ENCODE peak calls at places on chromosomes 3 and 15, in seven cellular contexts. A is Panc1; O is stomach; J is upper lobe of right lung; X is GM23248; N is effector memory CD4-positive, alpha-beta T cell; T is A549. R is an unnamed sample. For H3K4me1, the result is how much of the 10 kb centered on the place peaks cover.

GRCh38 chr3:123284399-123285010 is 82.8 kb downstream of the SEC22A start:
- DNase-seq in A (no peak), O (no peak), J (no peak), X (no peak), N (no peak), T (no peak), R (no peak)

GRCh38 chr3:159451067-159451466 is 537.6 kb upstream of the IL12A start:
- DNase-seq in A (no peak), O (no peak), J (no peak), X (peak), N (no peak), T (no peak), R (no peak)

GRCh38 chr3:170528731-170529130 is 57.1 kb downstream of the SLC7A14 start:
- DNase-seq in A (no peak), O (no peak), J (no peak), X (no peak), N (no peak), T (no peak), R (no peak)

GRCh38 chr15:101058735-101059134 is 139.6 kb downstream of the LRRK1 start:
- DNase-seq in A (no peak), O (peak), J (no peak), X (no peak), N (no peak), T (no peak), R (no peak)

GRCh38 chr3:128854382-128854939 is 25.0 kb upstream of the ACAD9 start:
- DNase-seq in A (no peak), O (no peak), J (no peak), X (no peak), N (no peak), T (no peak), R (no peak)

GRCh38 chr15:49155834-49156627 is 632 bp upstream of the COPS2 start:
- DNase-seq in A (no peak), O (no peak), J (no peak), X (peak), N (no peak), T (no peak), R (no peak)

GRCh38 chr3:23172059-23172458 is 31.1 kb upstream of the UBE2E2 start:
- DNase-seq in A (no peak), O (no peak), J (no peak), X (no peak), N (no peak), T (no peak), R (no peak)

GRCh38 chr3:158106773-158107461 is 697 bp upstream of the SHOX2 start:
- DNase-seq in A (no peak), O (no peak), J (no peak), X (peak), N (no peak), T (peak), R (no peak)

GRCh38 chr15:75661041-75661778 is 13.5 kb downstream of the SNX33 start:
- DNase-seq in A (no peak), O (peak), J (peak), X (peak), N (no peak), T (peak), R (no peak)

GRCh38 chr3:111690242-111690641 is 95.1 kb upstream of the ZBED2 start:
- DNase-seq in A (no peak), O (no peak), J (no peak), X (peak), N (no peak), T (no peak), R (no peak)

GRCh38 chr3:4532535-4533112 is 39.5 kb downstream of the ITPR1 start:
- DNase-seq in A (no peak), O (no peak), J (no peak), X (no peak), N (no peak), T (no peak), R (no peak)

GRCh38 chr3:197597335-197597734 is 41.6 kb upstream of the BDH1 start:
- DNase-seq in A (no peak), O (no peak), J (no peak), X (no peak), N (no peak), T (no peak), R (no peak)

GRCh38 chr15:78977091-78977571 is 32.3 kb upstream of the CTSH start:
- DNase-seq in A (no peak), O (no peak), J (no peak), X (no peak), N (no peak), T (no peak), R (no peak)

GRCh38 chr3:157176108-157176507 is 16.2 kb upstream of the CCNL1 start:
- DNase-seq in A (no peak), O (no peak), J (no peak), X (peak), N (no peak), T (no peak), R (no peak)

GRCh38 chr15:82231842-82232241 is 30.7 kb downstream of the EFL1 start:
- DNase-seq in A (no peak), O (no peak), J (no peak), X (no peak), N (no peak), T (no peak), R (no peak)

GRCh38 chr3:5186854-5187151 is 704 bp upstream of the EDEM1 start:
- DNase-seq in A (no peak), O (no peak), J (no peak), X (peak), N (no peak), T (no peak), R (no peak)

GRCh38 chr3:58009026-58009748 is 965 bp downstream of the FLNB start:
- DNase-seq in A (no peak), O (peak), J (peak), X (peak), N (no peak), T (no peak), R (peak)

GRCh38 chr3:124044961-124045360 is 53.0 kb upstream of the ROPN1 start:
- DNase-seq in A (no peak), O (no peak), J (no peak), X (no peak), N (no peak), T (no peak), R (no peak)

GRCh38 chr15:36594556-36595090 is 15.2 kb downstream of the CDIN1 start:
- DNase-seq in A (no peak), O (no peak), J (no peak), X (no peak), N (no peak), T (no peak), R (no peak)

GRCh38 chr15:89167267-89168176 is 53.9 kb downstream of the RLBP1 start:
- DNase-seq in A (peak), O (peak), J (no peak), X (peak), N (no peak), T (peak), R (no peak)

GRCh38 chr3:147921044-147921443 is 511.9 kb downstream of the ZIC1 start:
- DNase-seq in A (no peak), O (no peak), J (no peak), X (peak), N (no peak), T (no peak), R (no peak)

GRCh38 chr3:99686955-99687612 is 48.7 kb downstream of the COL8A1 start:
- DNase-seq in A (peak), O (peak), J (peak), X (peak), N (no peak), T (peak), R (peak)

GRCh38 chr3:43214616-43215015 is 71.7 kb upstream of the SNRK start:
- DNase-seq in A (no peak), O (no peak), J (no peak), X (peak), N (no peak), T (no peak), R (no peak)

GRCh38 chr3:172094621-172095557 is 55.5 kb downstream of the FNDC3B start:
- DNase-seq in A (no peak), O (no peak), J (no peak), X (peak), N (no peak), T (no peak), R (no peak)

GRCh38 chr3:72818915-72819314 is 29.3 kb downstream of the SHQ1 start:
- DNase-seq in A (no peak), O (no peak), J (no peak), X (peak), N (no peak), T (no peak), R (no peak)

GRCh38 chr15:87347806-87348515 is 908.6 kb downstream of the NTRK3 start:
- DNase-seq in A (no peak), O (no peak), J (no peak), X (no peak), N (no peak), T (no peak), R (no peak)

GRCh38 chr15:51281368-51281967 is 56.9 kb downstream of the CYP19A1 start:
- DNase-seq in A (no peak), O (peak), J (peak), X (peak), N (no peak), T (peak), R (no peak)

GRCh38 chr3:52429779-52430415 is 15.0 kb downstream of the SEMA3G start:
- DNase-seq in A (no peak), O (no peak), J (peak), X (no peak), N (no peak), T (no peak), R (no peak)

DNA sequence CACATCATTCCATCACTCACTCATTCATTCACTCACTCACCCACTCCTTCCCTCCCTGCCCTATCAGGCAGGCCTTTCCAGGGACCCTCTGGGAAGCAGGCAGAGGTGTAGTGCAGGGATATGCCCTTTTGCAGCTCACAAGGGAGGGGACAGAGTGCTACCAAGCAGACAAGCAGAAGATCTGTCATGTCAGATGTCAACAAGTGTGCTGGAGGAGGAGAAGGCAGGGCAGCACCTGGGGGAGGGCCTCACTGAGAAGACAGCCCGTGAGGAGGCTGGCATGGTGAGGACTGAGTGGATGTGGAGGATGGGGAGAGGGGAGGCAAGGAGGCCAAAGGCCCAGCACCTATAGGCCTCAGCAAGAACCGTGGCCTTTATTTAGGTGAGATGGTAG is 15.3 kb downstream of the ABTB1 start:
- DNase-seq in A (no peak), O (no peak), J (no peak), X (no peak), N (no peak), T (no peak), R (no peak)
- H3K4me1 ChIP-seq in A (under half), O (under half), J (under half), X (under half), N (under half), T (under half), R (under half)

GRCh38 chr3:65685621-65686020 is 353.1 kb downstream of the MAGI1 start:
- DNase-seq in A (no peak), O (no peak), J (no peak), X (peak), N (no peak), T (no peak), R (no peak)
- H3K27ac ChIP-seq in A (no peak), O (no peak), J (no peak), X (no peak), N (no peak), T (no peak), R (no peak)

DNA sequence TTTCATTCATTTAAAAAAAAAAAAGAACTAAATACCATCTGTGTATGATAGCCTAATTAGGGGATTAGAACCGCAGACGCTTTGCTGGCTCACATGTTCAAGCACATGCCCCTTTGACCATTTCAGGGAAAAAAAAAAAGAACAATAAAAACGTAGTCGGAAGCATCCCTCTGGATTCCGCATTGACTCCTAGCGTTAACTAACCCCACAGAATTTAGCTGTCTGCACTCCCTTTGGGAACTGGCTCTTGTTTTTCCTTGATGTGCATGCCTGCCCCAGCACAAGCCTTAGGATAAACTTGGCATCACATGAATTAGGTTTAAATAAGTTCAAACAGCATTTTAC is 888.3 kb downstream of the ROBO1 start:
- DNase-seq in A (no peak), O (no peak), J (no peak), X (no peak), N (no peak), T (no peak), R (no peak)
- H3K4me1 ChIP-seq in A (under half), O (under half), J (under half), X (half or more), N (under half), T (under half), R (under half)

GRCh38 chr15:99476413-99477222 is 89.2 kb upstream of the MEF2A start:
- DNase-seq in A (peak), O (peak), J (no peak), X (peak), N (no peak), T (peak), R (no peak)

GRCh38 chr15:99472416-99473145 is 93.2 kb upstream of the MEF2A start:
- DNase-seq in A (no peak), O (no peak), J (no peak), X (no peak), N (no peak), T (no peak), R (no peak)

GRCh38 chr15:99474041-99474906 is 91.5 kb upstream of the MEF2A start:
- DNase-seq in A (no peak), O (no peak), J (peak), X (no peak), N (no peak), T (no peak), R (no peak)

GRCh38 chr15:99475754-99476412 is 89.9 kb upstream of the MEF2A start:
- DNase-seq in A (no peak), O (no peak), J (no peak), X (no peak), N (no peak), T (no peak), R (no peak)

DNA sequence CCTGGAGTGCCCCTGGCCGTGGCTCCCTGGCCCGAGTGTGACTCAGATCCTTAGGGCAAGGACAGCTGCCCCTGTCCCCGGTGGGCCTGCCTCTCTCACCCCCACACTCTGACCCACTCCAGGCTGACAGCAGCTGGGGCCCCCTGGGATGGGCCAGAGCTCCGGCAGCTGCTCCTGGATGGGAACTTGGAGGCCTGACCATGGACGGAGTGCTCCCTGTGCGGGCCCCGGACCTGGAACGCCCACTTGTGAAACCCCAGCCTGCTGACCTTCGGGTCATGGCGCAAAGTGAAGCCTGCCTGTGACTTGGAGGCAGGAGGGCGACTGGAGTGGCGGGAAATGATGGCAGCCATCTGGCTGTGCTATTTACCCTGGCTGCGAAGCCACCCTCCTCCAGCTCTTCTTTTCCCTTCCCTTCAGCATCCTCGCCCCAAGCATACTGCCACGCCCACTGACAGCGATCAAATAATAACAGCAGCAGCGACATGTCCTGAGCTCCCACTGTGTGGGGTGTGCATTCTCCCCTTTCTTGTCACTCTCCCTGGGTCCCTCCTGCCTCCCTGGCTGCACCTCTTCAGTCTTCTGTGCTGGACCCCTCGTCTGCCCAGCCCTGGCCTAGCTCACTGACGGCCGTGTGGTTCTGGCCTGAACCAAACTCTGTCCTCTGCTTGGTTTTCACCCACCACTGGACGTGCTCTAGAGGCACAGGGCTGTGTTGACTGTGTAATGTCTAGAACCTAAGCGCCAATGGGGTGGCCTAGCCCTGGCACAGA is 90.6 kb upstream of the MEF2A start:
- DNase-seq in A (no peak), O (no peak), J (no peak), X (no peak), N (no peak), T (no peak), R (no peak)
- H3K27ac ChIP-seq in A (no peak), O (peak), J (peak), X (no peak), N (no peak), T (no peak), R (no peak)

GRCh38 chr3:125141596-125142417 is 70.7 kb downstream of the SLC12A8 start:
- DNase-seq in A (no peak), O (peak), J (peak), X (peak), N (peak), T (no peak), R (peak)
- H3K4me1 ChIP-seq in A (under half), O (under half), J (under half), X (half or more), N (under half), T (under half), R (under half)

GRCh38 chr3:40456940-40457823 is at the start of gene RPL14:
- DNase-seq in A (peak), O (peak), J (peak), X (peak), N (peak), T (peak), R (peak)

GRCh38 chr3:40458473-40458872 is 1.3 kb downstream of the RPL14 start:
- DNase-seq in A (no peak), O (no peak), J (no peak), X (no peak), N (no peak), T (no peak), R (no peak)

GRCh38 chr3:40455328-40455727 is 1.8 kb upstream of the RPL14 start:
- DNase-seq in A (no peak), O (no peak), J (no peak), X (no peak), N (no peak), T (no peak), R (no peak)

GRCh38 chr3:40453933-40454332 is 3.2 kb upstream of the RPL14 start:
- DNase-seq in A (no peak), O (no peak), J (no peak), X (no peak), N (no peak), T (no peak), R (no peak)

GRCh38 chr3:40456279-40456939 is 730 bp upstream of the RPL14 start:
- DNase-seq in A (no peak), O (no peak), J (no peak), X (no peak), N (no peak), T (no peak), R (no peak)
- H3K27ac ChIP-seq in A (peak), O (peak), J (peak), X (peak), N (peak), T (peak), R (peak)

GRCh38 chr3:188198001-188198400 is 44.0 kb downstream of the LPP start:
- DNase-seq in A (no peak), O (no peak), J (no peak), X (no peak), N (no peak), T (no peak), R (no peak)
- H3K4me1 ChIP-seq in A (under half), O (under half), J (under half), X (under half), N (under half), T (under half), R (under half)

DNA sequence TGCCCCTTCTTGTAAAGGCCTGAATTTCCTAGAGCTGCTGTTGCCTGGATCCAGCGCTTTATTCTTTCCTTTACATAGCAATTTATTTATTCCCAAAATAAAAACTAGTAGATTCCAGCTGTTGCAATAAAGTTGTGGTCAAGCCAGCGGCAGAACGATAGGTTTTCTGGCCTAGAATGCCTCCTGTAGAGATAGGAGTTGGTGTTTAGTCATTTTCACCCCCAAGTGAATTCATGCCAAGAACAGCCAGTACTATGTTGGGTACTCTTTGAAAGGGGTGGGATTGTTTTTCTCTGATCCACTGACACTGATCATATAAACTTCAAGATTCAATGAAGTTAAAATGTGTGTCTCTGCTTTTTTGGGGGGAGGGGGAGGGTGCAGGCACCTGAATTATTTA is 69.7 kb downstream of the KLHL25 start:
- DNase-seq in A (no peak), O (no peak), J (no peak), X (peak), N (no peak), T (no peak), R (no peak)
- H3K27ac ChIP-seq in A (no peak), O (peak), J (peak), X (peak), N (peak), T (no peak), R (peak)